ENCODE peak calls at places on chromosome 5, in eight cellular contexts. One of them, this sample, is unnamed.
A peak's percentile ranks its signal among the peaks of the same experiment; 100 is the strongest.

GRCh38 chr5:111142932-111143331 is 50.8 kb downstream of the WDR36 start:
- DNase-seq in coronary artery: no peak
- DNase-seq in GM23338: peak; percentile 18
- DNase-seq in T-helper 1 cell: no peak
- DNase-seq in GOT3: no peak
- DNase-seq in PC-3: peak; percentile 32
- DNase-seq in stimulated activated CD4-positive, alpha-beta T cell treated with anti-CD3 and anti-CD28 coated beads, Interleukin-4, amount 100 ng/mL, for 24 hours: no peak
- DNase-seq in left colon: no peak
- DNase-seq in this sample: no peak

GRCh38 chr5:179615203-179615602 is 8.3 kb downstream of the HNRNPH1 start:
- DNase-seq in coronary artery: no peak
- DNase-seq in stimulated activated CD4-positive, alpha-beta T cell treated with anti-CD3 and anti-CD28 coated beads, Interleukin-4, amount 100 ng/mL, for 24 hours: no peak
- DNase-seq in T-helper 1 cell: no peak
- DNase-seq in GOT3: no peak
- DNase-seq in left colon: no peak
- DNase-seq in PC-3: no peak
- DNase-seq in GM23338: no peak
- DNase-seq in this sample: peak; percentile 3

GRCh38 chr5:43416988-43417394 is 4.8 kb upstream of the CCL28 start:
- DNase-seq in coronary artery: no peak
- DNase-seq in GM23338: no peak
- DNase-seq in GOT3: no peak
- DNase-seq in stimulated activated CD4-positive, alpha-beta T cell treated with anti-CD3 and anti-CD28 coated beads, Interleukin-4, amount 100 ng/mL, for 24 hours: no peak
- DNase-seq in T-helper 1 cell: no peak
- DNase-seq in PC-3: no peak
- DNase-seq in left colon: no peak
- DNase-seq in this sample: no peak

GRCh38 chr5:35852084-35852734 is 4.5 kb upstream of the IL7R start:
- DNase-seq in GM23338: no peak
- DNase-seq in T-helper 1 cell: no peak
- DNase-seq in left colon: no peak
- DNase-seq in GOT3: no peak
- DNase-seq in coronary artery: no peak
- DNase-seq in PC-3: peak; percentile 22
- DNase-seq in stimulated activated CD4-positive, alpha-beta T cell treated with anti-CD3 and anti-CD28 coated beads, Interleukin-4, amount 100 ng/mL, for 24 hours: peak; percentile 74
- DNase-seq in this sample: peak; percentile 51

GRCh38 chr5:147223951-147224791 is 10.7 kb upstream of the STK32A start:
- DNase-seq in GOT3: no peak
- DNase-seq in PC-3: peak; percentile 55
- DNase-seq in T-helper 1 cell: no peak
- DNase-seq in left colon: no peak
- DNase-seq in stimulated activated CD4-positive, alpha-beta T cell treated with anti-CD3 and anti-CD28 coated beads, Interleukin-4, amount 100 ng/mL, for 24 hours: no peak
- DNase-seq in GM23338: peak; percentile 73
- DNase-seq in coronary artery: no peak
- DNase-seq in this sample: no peak

GRCh38 chr5:145834917-145835838 is at the start of gene PRELID2:
- DNase-seq in left colon: peak; percentile 92
- DNase-seq in stimulated activated CD4-positive, alpha-beta T cell treated with anti-CD3 and anti-CD28 coated beads, Interleukin-4, amount 100 ng/mL, for 24 hours: peak; percentile 37
- DNase-seq in GM23338: peak; percentile 97
- DNase-seq in T-helper 1 cell: peak; percentile 32
- DNase-seq in GOT3: peak; percentile 74
- DNase-seq in PC-3: peak; percentile 88
- DNase-seq in coronary artery: peak; percentile 89
- DNase-seq in this sample: peak; percentile 55

GRCh38 chr5:172477466-172477865 is 23.1 kb upstream of the SH3PXD2B start:
- DNase-seq in left colon: no peak
- DNase-seq in stimulated activated CD4-positive, alpha-beta T cell treated with anti-CD3 and anti-CD28 coated beads, Interleukin-4, amount 100 ng/mL, for 24 hours: no peak
- DNase-seq in coronary artery: no peak
- DNase-seq in PC-3: no peak
- DNase-seq in T-helper 1 cell: no peak
- DNase-seq in GOT3: no peak
- DNase-seq in GM23338: peak; percentile 25
- DNase-seq in this sample: no peak

GRCh38 chr5:34867660-34868059 is 28.7 kb downstream of the TTC23L start:
- DNase-seq in GOT3: no peak
- DNase-seq in stimulated activated CD4-positive, alpha-beta T cell treated with anti-CD3 and anti-CD28 coated beads, Interleukin-4, amount 100 ng/mL, for 24 hours: no peak
- DNase-seq in T-helper 1 cell: no peak
- DNase-seq in coronary artery: no peak
- DNase-seq in PC-3: no peak
- DNase-seq in left colon: no peak
- DNase-seq in GM23338: no peak
- DNase-seq in this sample: no peak

GRCh38 chr5:154355141-154355611 is 90.6 kb upstream of the SAP30L start:
- DNase-seq in GM23338: peak; percentile 33
- DNase-seq in left colon: no peak
- DNase-seq in stimulated activated CD4-positive, alpha-beta T cell treated with anti-CD3 and anti-CD28 coated beads, Interleukin-4, amount 100 ng/mL, for 24 hours: no peak
- DNase-seq in PC-3: no peak
- DNase-seq in T-helper 1 cell: no peak
- DNase-seq in GOT3: no peak
- DNase-seq in coronary artery: no peak
- DNase-seq in this sample: no peak

GRCh38 chr5:68251386-68251785 is 35.8 kb downstream of the PIK3R1 start:
- DNase-seq in left colon: no peak
- DNase-seq in GOT3: no peak
- DNase-seq in coronary artery: no peak
- DNase-seq in T-helper 1 cell: no peak
- DNase-seq in stimulated activated CD4-positive, alpha-beta T cell treated with anti-CD3 and anti-CD28 coated beads, Interleukin-4, amount 100 ng/mL, for 24 hours: peak; percentile 72
- DNase-seq in GM23338: no peak
- DNase-seq in PC-3: no peak
- DNase-seq in this sample: peak; percentile 48

GRCh38 chr5:178839319-178839704 is 20.4 kb upstream of the ZNF354B start:
- DNase-seq in PC-3: peak; percentile 82
- DNase-seq in coronary artery: no peak
- DNase-seq in GM23338: peak; percentile 88
- DNase-seq in left colon: peak; percentile 45
- DNase-seq in T-helper 1 cell: no peak
- DNase-seq in stimulated activated CD4-positive, alpha-beta T cell treated with anti-CD3 and anti-CD28 coated beads, Interleukin-4, amount 100 ng/mL, for 24 hours: peak; percentile 31
- DNase-seq in GOT3: no peak
- DNase-seq in this sample: peak; percentile 65

GRCh38 chr5:141773779-141774531 is 91.9 kb upstream of the ARAP3 start:
- DNase-seq in GOT3: no peak
- DNase-seq in coronary artery: no peak
- DNase-seq in stimulated activated CD4-positive, alpha-beta T cell treated with anti-CD3 and anti-CD28 coated beads, Interleukin-4, amount 100 ng/mL, for 24 hours: no peak
- DNase-seq in PC-3: no peak
- DNase-seq in left colon: no peak
- DNase-seq in T-helper 1 cell: no peak
- DNase-seq in GM23338: no peak
- DNase-seq in this sample: no peak

GRCh38 chr5:18745988-18746615 is 1111.8 kb downstream of the TAF11L14 start:
- DNase-seq in PC-3: peak; percentile 79
- DNase-seq in GOT3: no peak
- DNase-seq in GM23338: no peak
- DNase-seq in T-helper 1 cell: peak; percentile 27
- DNase-seq in stimulated activated CD4-positive, alpha-beta T cell treated with anti-CD3 and anti-CD28 coated beads, Interleukin-4, amount 100 ng/mL, for 24 hours: peak; percentile 56
- DNase-seq in coronary artery: no peak
- DNase-seq in left colon: no peak
- DNase-seq in this sample: peak; percentile 55

GRCh38 chr5:65151632-65152031 is 330.1 kb downstream of the ADAMTS6 start:
- DNase-seq in T-helper 1 cell: no peak
- DNase-seq in stimulated activated CD4-positive, alpha-beta T cell treated with anti-CD3 and anti-CD28 coated beads, Interleukin-4, amount 100 ng/mL, for 24 hours: no peak
- DNase-seq in GOT3: no peak
- DNase-seq in PC-3: no peak
- DNase-seq in left colon: no peak
- DNase-seq in GM23338: no peak
- DNase-seq in coronary artery: no peak
- DNase-seq in this sample: no peak

GRCh38 chr5:127281609-127282008 is 9.0 kb upstream of the MEGF10 start:
- DNase-seq in left colon: no peak
- DNase-seq in GOT3: no peak
- DNase-seq in GM23338: no peak
- DNase-seq in T-helper 1 cell: no peak
- DNase-seq in coronary artery: no peak
- DNase-seq in stimulated activated CD4-positive, alpha-beta T cell treated with anti-CD3 and anti-CD28 coated beads, Interleukin-4, amount 100 ng/mL, for 24 hours: no peak
- DNase-seq in PC-3: no peak
- DNase-seq in this sample: no peak

GRCh38 chr5:128905225-128906110 is 59.8 kb upstream of the SLC27A6 start:
- DNase-seq in GM23338: peak; percentile 63
- DNase-seq in coronary artery: no peak
- DNase-seq in PC-3: peak; percentile 73
- DNase-seq in left colon: no peak
- DNase-seq in GOT3: no peak
- DNase-seq in stimulated activated CD4-positive, alpha-beta T cell treated with anti-CD3 and anti-CD28 coated beads, Interleukin-4, amount 100 ng/mL, for 24 hours: peak; percentile 43
- DNase-seq in T-helper 1 cell: no peak
- DNase-seq in this sample: peak; percentile 51

GRCh38 chr5:133113331-133114061 is 61.7 kb downstream of the HSPA4 start:
- DNase-seq in GOT3: no peak
- DNase-seq in stimulated activated CD4-positive, alpha-beta T cell treated with anti-CD3 and anti-CD28 coated beads, Interleukin-4, amount 100 ng/mL, for 24 hours: peak; percentile 62
- DNase-seq in coronary artery: no peak
- DNase-seq in PC-3: no peak
- DNase-seq in T-helper 1 cell: no peak
- DNase-seq in GM23338: no peak
- DNase-seq in left colon: no peak
- DNase-seq in this sample: no peak

GRCh38 chr5:76582252-76583162 is 40.7 kb downstream of the F2RL2 start:
- DNase-seq in GOT3: no peak
- DNase-seq in coronary artery: no peak
- DNase-seq in stimulated activated CD4-positive, alpha-beta T cell treated with anti-CD3 and anti-CD28 coated beads, Interleukin-4, amount 100 ng/mL, for 24 hours: peak; percentile 46
- DNase-seq in left colon: no peak
- DNase-seq in T-helper 1 cell: no peak
- DNase-seq in PC-3: peak; percentile 61
- DNase-seq in GM23338: no peak
- DNase-seq in this sample: no peak

GRCh38 chr5:156920042-156920860 is 42.8 kb downstream of the TIMD4 start:
- DNase-seq in T-helper 1 cell: no peak
- DNase-seq in stimulated activated CD4-positive, alpha-beta T cell treated with anti-CD3 and anti-CD28 coated beads, Interleukin-4, amount 100 ng/mL, for 24 hours: peak; percentile 74
- DNase-seq in left colon: no peak
- DNase-seq in PC-3: peak; percentile 22
- DNase-seq in coronary artery: no peak
- DNase-seq in GM23338: no peak
- DNase-seq in GOT3: no peak
- DNase-seq in this sample: peak; percentile 42

GRCh38 chr5:53482717-53483638 is 2.5 kb downstream of the FST start:
- DNase-seq in GOT3: no peak
- DNase-seq in GM23338: peak; percentile 80
- DNase-seq in stimulated activated CD4-positive, alpha-beta T cell treated with anti-CD3 and anti-CD28 coated beads, Interleukin-4, amount 100 ng/mL, for 24 hours: no peak
- DNase-seq in left colon: peak; percentile 30
- DNase-seq in coronary artery: peak; percentile 74
- DNase-seq in T-helper 1 cell: no peak
- DNase-seq in PC-3: no peak
- DNase-seq in this sample: peak; percentile 38

GRCh38 chr5:137561572-137561971 is 62.4 kb upstream of the SPOCK1 start:
- DNase-seq in left colon: no peak
- DNase-seq in GM23338: no peak
- DNase-seq in GOT3: no peak
- DNase-seq in stimulated activated CD4-positive, alpha-beta T cell treated with anti-CD3 and anti-CD28 coated beads, Interleukin-4, amount 100 ng/mL, for 24 hours: no peak
- DNase-seq in PC-3: peak; percentile 53
- DNase-seq in T-helper 1 cell: no peak
- DNase-seq in coronary artery: no peak
- DNase-seq in this sample: no peak